ENCODE peak calls at places on chromosomes 13 and 19, in ten cellular contexts. W, C, Y, Q, K, E, V, M, S and R are unnamed samples.

GRCh38 chr19:1577090-1577928 is 9.2 kb upstream of the MEX3D start:
- DNase-seq in W (no peak), C (peak), Y (no peak), Q (no peak), K (no peak), E (no peak), V (no peak), M (no peak), S (no peak), R (no peak)

GRCh38 chr13:58712191-58712590 is 1080.6 kb downstream of the PCDH17 start:
- DNase-seq in W (no peak), C (no peak), Y (peak), Q (no peak), K (no peak), E (no peak), V (no peak), M (no peak), S (no peak), R (no peak)

GRCh38 chr13:41463823-41464602 is 6.7 kb downstream of the RGCC start:
- DNase-seq in W (no peak), C (no peak), Y (no peak), Q (no peak), K (peak), E (no peak), V (peak), M (no peak), S (no peak), R (peak)

GRCh38 chr13:44917589-44918322 is 71.5 kb downstream of the NUFIP1 start:
- DNase-seq in W (peak), C (peak), Y (peak), Q (peak), K (peak), E (peak), V (peak), M (peak), S (peak), R (peak)

GRCh38 chr13:66154354-66154753 is 1075.8 kb downstream of the PCDH9 start:
- DNase-seq in W (no peak), C (no peak), Y (no peak), Q (no peak), K (no peak), E (peak), V (no peak), M (peak), S (no peak), R (no peak)

GRCh38 chr19:1266818-1267440 is 2.2 kb upstream of the CIRBP start:
- DNase-seq in W (no peak), C (peak), Y (peak), Q (peak), K (peak), E (peak), V (peak), M (peak), S (no peak), R (peak)

GRCh38 chr13:29165840-29166239 is 345.7 kb downstream of the MTUS2 start:
- DNase-seq in W (no peak), C (no peak), Y (no peak), Q (no peak), K (no peak), E (peak), V (no peak), M (no peak), S (no peak), R (no peak)

GRCh38 chr13:50227356-50227755 is 212.1 kb downstream of the KCNRG start:
- DNase-seq in W (no peak), C (no peak), Y (no peak), Q (no peak), K (no peak), E (no peak), V (no peak), M (no peak), S (no peak), R (no peak)

GRCh38 chr13:40665061-40665753 is 1.2 kb downstream of the FOXO1 start:
- DNase-seq in W (peak), C (peak), Y (peak), Q (peak), K (peak), E (no peak), V (peak), M (no peak), S (no peak), R (peak)

GRCh38 chr19:48169585-48169973 is 565 bp downstream of the LIG1 start:
- DNase-seq in W (peak), C (peak), Y (peak), Q (peak), K (peak), E (peak), V (peak), M (peak), S (peak), R (peak)

GRCh38 chr13:78238911-78239310 is 320.3 kb upstream of the EDNRB start:
- DNase-seq in W (peak), C (no peak), Y (no peak), Q (no peak), K (no peak), E (no peak), V (no peak), M (no peak), S (no peak), R (no peak)

GRCh38 chr19:39402417-39403297 is 4.0 kb upstream of the ZFP36 start:
- DNase-seq in W (peak), C (peak), Y (peak), Q (peak), K (peak), E (peak), V (peak), M (peak), S (peak), R (peak)

GRCh38 chr13:62388515-62388914 is 972.9 kb upstream of the PCDH20 start:
- DNase-seq in W (no peak), C (no peak), Y (no peak), Q (no peak), K (no peak), E (no peak), V (no peak), M (no peak), S (no peak), R (no peak)

GRCh38 chr13:47085346-47085745 is 188.5 kb upstream of the HTR2A start:
- DNase-seq in W (no peak), C (no peak), Y (no peak), Q (no peak), K (no peak), E (peak), V (no peak), M (peak), S (no peak), R (no peak)

GRCh38 chr13:32426981-32427851 is 714 bp downstream of the N4BP2L1 start:
- DNase-seq in W (no peak), C (peak), Y (peak), Q (peak), K (peak), E (peak), V (peak), M (peak), S (no peak), R (peak)

GRCh38 chr19:18000981-18001836 is 6.8 kb upstream of the ARRDC2 start:
- DNase-seq in W (peak), C (peak), Y (peak), Q (peak), K (peak), E (peak), V (peak), M (peak), S (no peak), R (peak)

GRCh38 chr19:5443723-5444122 is 11.5 kb upstream of the ZNRF4 start:
- DNase-seq in W (no peak), C (no peak), Y (no peak), Q (no peak), K (no peak), E (no peak), V (no peak), M (no peak), S (no peak), R (no peak)

GRCh38 chr13:107864543-107865460 is 350.5 kb downstream of the LIG4 start:
- DNase-seq in W (peak), C (no peak), Y (peak), Q (no peak), K (no peak), E (peak), V (peak), M (peak), S (no peak), R (peak)

GRCh38 chr19:9848060-9848459 is 12.9 kb downstream of the PIN1 start:
- DNase-seq in W (no peak), C (no peak), Y (peak), Q (peak), K (no peak), E (no peak), V (peak), M (no peak), S (no peak), R (peak)

GRCh38 chr19:3163230-3163886 is 15.2 kb upstream of the S1PR4 start:
- DNase-seq in W (peak), C (peak), Y (peak), Q (peak), K (peak), E (peak), V (peak), M (peak), S (no peak), R (peak)

GRCh38 chr13:38180100-38180499 is 169.6 kb upstream of the UFM1 start:
- DNase-seq in W (peak), C (no peak), Y (no peak), Q (no peak), K (no peak), E (peak), V (no peak), M (peak), S (no peak), R (no peak)

GRCh38 chr19:35272122-35272715 is 3.5 kb downstream of the USF2 start:
- DNase-seq in W (no peak), C (no peak), Y (no peak), Q (no peak), K (no peak), E (no peak), V (no peak), M (no peak), S (no peak), R (no peak)

GRCh38 chr19:7862413-7862951 is 11.7 kb downstream of the PRR36 start:
- DNase-seq in W (no peak), C (peak), Y (peak), Q (peak), K (peak), E (no peak), V (peak), M (no peak), S (no peak), R (peak)

GRCh38 chr13:112567161-112567862 is 20.6 kb downstream of the TUBGCP3 start:
- DNase-seq in W (no peak), C (no peak), Y (no peak), Q (no peak), K (no peak), E (no peak), V (no peak), M (no peak), S (no peak), R (no peak)

GRCh38 chr19:35462476-35462953 is 14.5 kb downstream of the FFAR2 start:
- DNase-seq in W (no peak), C (no peak), Y (no peak), Q (no peak), K (peak), E (no peak), V (peak), M (no peak), S (no peak), R (peak)

GRCh38 chr19:1852294-1852646 is 4.0 kb upstream of the REXO1 start:
- DNase-seq in W (no peak), C (no peak), Y (peak), Q (no peak), K (no peak), E (no peak), V (no peak), M (no peak), S (no peak), R (no peak)

GRCh38 chr19:51448011-51448744 is 10.1 kb downstream of the SIGLEC8 start:
- DNase-seq in W (no peak), C (no peak), Y (no peak), Q (no peak), K (no peak), E (no peak), V (no peak), M (no peak), S (no peak), R (no peak)

GRCh38 chr19:10979950-10980349 is 19.1 kb downstream of the SMARCA4 start:
- DNase-seq in W (no peak), C (no peak), Y (no peak), Q (no peak), K (peak), E (no peak), V (peak), M (no peak), S (no peak), R (peak)

GRCh38 chr19:15836345-15836594 is 20.8 kb upstream of the OR10H1 start:
- DNase-seq in W (no peak), C (no peak), Y (no peak), Q (no peak), K (peak), E (peak), V (peak), M (peak), S (no peak), R (no peak)

GRCh38 chr13:111912453-111912866 is 154.5 kb upstream of the SOX1 start:
- DNase-seq in W (no peak), C (no peak), Y (no peak), Q (no peak), K (no peak), E (no peak), V (no peak), M (no peak), S (no peak), R (no peak)

GRCh38 chr19:52898101-52898500 is 666 bp upstream of the ZNF320 start:
- DNase-seq in W (no peak), C (peak), Y (no peak), Q (no peak), K (no peak), E (no peak), V (no peak), M (no peak), S (no peak), R (no peak)

DNA sequence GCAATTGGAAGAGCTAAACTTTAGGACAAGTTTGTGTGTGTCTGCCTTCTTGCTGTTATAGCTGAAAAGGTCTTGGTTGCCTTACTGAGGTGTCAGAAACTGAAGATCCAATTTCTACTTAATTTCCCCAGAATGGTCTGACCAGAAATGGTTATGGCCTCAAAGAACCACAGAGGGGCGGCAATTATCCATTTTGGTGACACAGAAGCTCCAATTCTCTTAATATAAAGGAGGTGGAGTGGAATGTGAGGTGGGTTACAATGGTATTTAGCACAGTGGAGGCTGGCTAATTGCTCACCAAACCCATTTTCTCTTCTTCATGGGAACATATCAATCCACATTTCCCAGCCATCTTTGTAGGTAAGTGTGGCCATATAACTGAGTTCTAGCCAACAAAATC is 1157.2 kb downstream of the OLFM4 start:
- DNase-seq in W (no peak), C (no peak), Y (peak), Q (no peak), K (no peak), E (no peak), V (no peak), M (no peak), S (no peak), R (no peak)
- TF ChIP-seq CTCF in W (peak), C (no peak), Y (peak), Q (peak), K (no peak), E (no peak), V (peak), M (no peak), S (no peak), R (no peak)

GRCh38 chr13:23709521-23709920 is 139.3 kb downstream of the TNFRSF19 start:
- DNase-seq in W (no peak), C (no peak), Y (no peak), Q (no peak), K (no peak), E (peak), V (no peak), M (peak), S (no peak), R (no peak)
- TF ChIP-seq CTCF in W (no peak), C (no peak), Y (no peak), Q (no peak), K (no peak), E (peak), V (no peak), M (peak), S (peak), R (peak)

GRCh38 chr19:42199440-42200115 is 17.9 kb downstream of the DEDD2 start:
- DNase-seq in W (peak), C (peak), Y (no peak), Q (no peak), K (peak), E (no peak), V (peak), M (no peak), S (no peak), R (peak)
- TF ChIP-seq CTCF in W (peak), C (no peak), Y (no peak), Q (no peak), K (peak), E (no peak), V (peak), M (no peak), S (no peak), R (peak)

GRCh38 chr13:113756441-113757097 is 2.5 kb upstream of the TMEM255B start:
- DNase-seq in W (no peak), C (no peak), Y (no peak), Q (no peak), K (no peak), E (no peak), V (no peak), M (no peak), S (no peak), R (no peak)

GRCh38 chr13:113761136-113761535 is 2.1 kb downstream of the TMEM255B start:
- DNase-seq in W (no peak), C (no peak), Y (no peak), Q (no peak), K (no peak), E (no peak), V (no peak), M (no peak), S (no peak), R (no peak)

GRCh38 chr13:113759525-113760137 is 605 bp downstream of the TMEM255B start:
- DNase-seq in W (peak), C (peak), Y (peak), Q (no peak), K (no peak), E (no peak), V (no peak), M (peak), S (no peak), R (no peak)

GRCh38 chr13:113762075-113762474 is 3.0 kb downstream of the TMEM255B start:
- DNase-seq in W (no peak), C (no peak), Y (no peak), Q (no peak), K (no peak), E (no peak), V (no peak), M (no peak), S (no peak), R (no peak)

GRCh38 chr13:113758651-113759524 is at the start of gene TMEM255B:
- DNase-seq in W (peak), C (peak), Y (peak), Q (peak), K (peak), E (peak), V (no peak), M (peak), S (no peak), R (peak)
- TF ChIP-seq CTCF in W (no peak), C (peak), Y (no peak), Q (peak), K (peak), E (no peak), V (no peak), M (peak), S (no peak), R (no peak)

DNA sequence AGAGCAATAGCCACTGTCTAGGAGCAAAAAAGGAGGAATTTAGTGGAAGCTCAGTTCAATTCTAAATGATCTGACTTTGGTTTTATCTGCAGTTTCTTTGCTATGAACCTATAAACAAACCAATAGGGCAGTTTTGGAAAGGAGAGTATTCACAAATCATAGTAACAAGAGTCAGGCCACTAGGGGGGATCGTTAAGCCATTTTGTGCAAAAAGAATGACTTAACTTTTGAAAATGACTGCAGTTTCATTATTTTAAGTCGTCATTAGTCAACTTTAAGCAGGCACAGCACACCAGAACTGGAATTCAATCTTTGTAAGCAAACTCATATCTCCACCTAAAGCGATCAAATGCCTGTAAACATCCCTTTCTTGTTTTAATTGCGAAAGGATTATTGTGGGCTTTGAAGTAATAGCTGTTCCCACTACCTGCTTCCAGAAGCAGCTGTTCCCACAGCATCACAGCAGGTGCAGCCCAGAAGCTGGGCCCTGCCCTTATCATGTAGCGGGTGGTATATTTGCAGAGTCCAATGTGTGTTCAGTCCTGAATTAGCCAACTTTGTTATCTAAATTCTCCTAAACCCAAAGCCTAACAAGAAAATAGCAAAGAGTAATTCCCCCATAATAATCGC is 51.5 kb downstream of the SOX21 start:
- DNase-seq in W (no peak), C (no peak), Y (no peak), Q (no peak), K (no peak), E (peak), V (peak), M (peak), S (no peak), R (peak)
- TF ChIP-seq CTCF in W (peak), C (no peak), Y (peak), Q (peak), K (no peak), E (peak), V (peak), M (peak), S (peak), R (peak)

DNA sequence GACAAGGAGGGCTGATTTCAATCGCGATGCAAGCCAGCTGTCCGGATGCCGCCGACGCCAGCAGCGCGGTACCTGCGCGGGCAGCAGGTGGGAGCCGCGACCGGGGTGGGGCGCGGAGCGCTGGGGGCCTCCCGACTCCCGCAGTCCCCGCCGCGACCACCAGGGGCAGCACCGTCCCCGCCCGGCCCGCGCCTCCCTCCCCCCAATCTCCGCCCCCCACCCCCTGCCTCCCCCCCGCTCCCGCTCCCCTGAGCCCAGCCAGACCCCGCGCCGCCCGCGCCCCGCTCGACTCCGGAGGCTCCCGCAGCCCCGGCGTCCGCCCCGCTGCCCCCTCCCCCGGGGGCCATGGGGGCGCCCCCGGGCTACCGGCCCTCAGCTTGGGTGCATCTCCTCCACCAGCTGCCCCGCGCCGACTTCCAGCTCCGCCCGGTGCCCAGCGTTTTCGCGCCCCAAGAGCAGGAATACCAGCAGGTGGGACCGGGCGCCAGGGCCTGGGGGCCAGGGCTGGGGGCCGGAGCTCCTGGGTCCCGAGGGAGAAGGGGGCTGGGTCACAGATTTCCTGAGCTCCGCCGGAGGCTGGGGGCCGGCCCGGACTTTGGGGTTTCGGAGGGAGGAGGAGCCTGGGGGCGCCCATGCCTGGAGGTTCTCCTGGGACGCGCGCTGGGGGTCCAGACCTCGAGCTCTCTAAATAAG is at the start of gene TTYH1:
- DNase-seq in W (no peak), C (no peak), Y (peak), Q (no peak), K (peak), E (no peak), V (no peak), M (no peak), S (no peak), R (peak)
- TF ChIP-seq CTCF in W (no peak), C (no peak), Y (peak), Q (no peak), K (peak), E (no peak), V (peak), M (peak), S (no peak), R (peak)